ENCODE peak calls at places on chromosomes 5 and 9, in five cellular contexts. C, O, L, E and P are unnamed samples.
A peak's percentile ranks its signal among the peaks of the same experiment; 100 is the strongest.

GRCh38 chr5:59445741-59446140 is 447.8 kb downstream of the PDE4D start:
- DNase-seq in C (no peak), O (no peak), L (no peak), E (peak; percentile 81), P (peak; percentile 81)

GRCh38 chr9:71814226-71814625 is 45.9 kb upstream of the CEMIP2 start:
- DNase-seq in C (no peak), O (no peak), L (no peak), E (no peak), P (no peak)

GRCh38 chr5:147223343-147223742 is 11.5 kb upstream of the STK32A start:
- DNase-seq in C (no peak), O (no peak), L (no peak), E (no peak), P (peak; percentile 3)

GRCh38 chr5:151664694-151665583 is 21.8 kb downstream of the SPARC start:
- DNase-seq in C (no peak), O (no peak), L (no peak), E (no peak), P (no peak)

GRCh38 chr5:72600401-72600981 is 93.3 kb upstream of the ZNF366 start:
- DNase-seq in C (peak; percentile 76), O (no peak), L (no peak), E (peak; percentile 49), P (peak; percentile 86)

GRCh38 chr9:19914044-19914443 is 125.2 kb upstream of the SLC24A2 start:
- DNase-seq in C (no peak), O (no peak), L (no peak), E (no peak), P (no peak)

GRCh38 chr5:142910128-142910527 is 140.0 kb downstream of the ARHGAP26 start:
- DNase-seq in C (no peak), O (no peak), L (no peak), E (no peak), P (no peak)

GRCh38 chr5:15106530-15107283 is 235.1 kb upstream of the ANKH start:
- DNase-seq in C (no peak), O (no peak), L (no peak), E (no peak), P (no peak)

GRCh38 chr5:109191153-109191558 is 218.6 kb downstream of the PJA2 start:
- DNase-seq in C (peak; percentile 15), O (no peak), L (no peak), E (no peak), P (no peak)

GRCh38 chr9:89439571-89439970 is 58.3 kb downstream of the SEMA4D start:
- DNase-seq in C (no peak), O (no peak), L (no peak), E (no peak), P (no peak)

GRCh38 chr5:154885438-154885837 is 27.0 kb downstream of the CNOT8 start:
- DNase-seq in C (no peak), O (no peak), L (no peak), E (no peak), P (no peak)